ENCODE peak calls at places on chromosomes 4 and X, in eight cellular contexts. F is heart left ventricle, Y is colonic mucosa, J is suprapubic skin, Q is hepatocyte, N is lower lobe of right lung, L is pancreas, S is upper lobe of left lung. E is an unnamed sample. For H3K4me1, the result is how much of the 10 kb centered on the place peaks cover.

GRCh38 chr4:85416094-85416493 is 58.9 kb upstream of the ARHGAP24 start:
- DNase-seq in F (no peak), Y (no peak), J (no peak), Q (no peak), N (no peak), L (no peak), S (no peak), E (no peak)

GRCh38 chrX:112473654-112474053 is 206.1 kb downstream of the LHFPL1 start:
- DNase-seq in F (no peak), Y (no peak), J (no peak), Q (no peak), N (no peak), L (no peak), S (no peak), E (no peak)

GRCh38 chrX:31139966-31140365 is 68.1 kb upstream of the FTHL17 start:
- DNase-seq in F (no peak), Y (no peak), J (no peak), Q (no peak), N (no peak), L (no peak), S (no peak), E (no peak)

GRCh38 chrX:17375631-17376380 is 806 bp downstream of the NHS start:
- DNase-seq in F (peak), Y (no peak), J (no peak), Q (peak), N (no peak), L (peak), S (peak), E (peak)

GRCh38 chr4:1846580-1846979 is 9.4 kb downstream of the LETM1 start:
- DNase-seq in F (no peak), Y (no peak), J (no peak), Q (no peak), N (no peak), L (no peak), S (no peak), E (no peak)

GRCh38 chr4:17781072-17781830 is at the start of gene FAM184B:
- DNase-seq in F (no peak), Y (no peak), J (no peak), Q (peak), N (no peak), L (no peak), S (peak), E (peak)

GRCh38 chrX:69535661-69536060 is 31.5 kb downstream of the NALF2 start:
- DNase-seq in F (no peak), Y (no peak), J (no peak), Q (no peak), N (no peak), L (no peak), S (no peak), E (no peak)

GRCh38 chr4:121900132-121900983 is 30.1 kb upstream of the BBS7 start:
- DNase-seq in F (no peak), Y (peak), J (no peak), Q (peak), N (no peak), L (no peak), S (no peak), E (no peak)

GRCh38 chr4:162010362-162010761 is 153.4 kb downstream of the FSTL5 start:
- DNase-seq in F (no peak), Y (no peak), J (no peak), Q (no peak), N (no peak), L (no peak), S (no peak), E (no peak)

GRCh38 chr4:68864438-68865177 is 48.8 kb downstream of the UGT2B10 start:
- DNase-seq in F (no peak), Y (peak), J (no peak), Q (peak), N (no peak), L (peak), S (no peak), E (no peak)

GRCh38 chr4:81491943-81492342 is 20.2 kb upstream of the RASGEF1B start:
- DNase-seq in F (no peak), Y (no peak), J (no peak), Q (no peak), N (no peak), L (no peak), S (no peak), E (no peak)

GRCh38 chr4:98938386-98938785 is 9.5 kb upstream of the EIF4E start:
- DNase-seq in F (no peak), Y (no peak), J (no peak), Q (peak), N (no peak), L (no peak), S (no peak), E (no peak)

GRCh38 chr4:39037491-39037825 is 5.2 kb upstream of the TMEM156 start:
- DNase-seq in F (no peak), Y (no peak), J (no peak), Q (peak), N (no peak), L (no peak), S (no peak), E (no peak)

GRCh38 chr4:124535004-124535403 is 177.5 kb downstream of the ANKRD50 start:
- DNase-seq in F (no peak), Y (no peak), J (no peak), Q (no peak), N (no peak), L (no peak), S (no peak), E (no peak)

GRCh38 chr4:116180056-116180690 is 905.2 kb downstream of the TRAM1L1 start:
- DNase-seq in F (no peak), Y (no peak), J (no peak), Q (peak), N (no peak), L (no peak), S (no peak), E (no peak)

GRCh38 chrX:5458300-5458699 is 770.4 kb downstream of the NLGN4X start:
- DNase-seq in F (no peak), Y (no peak), J (no peak), Q (peak), N (no peak), L (no peak), S (no peak), E (no peak)

GRCh38 chr4:176191974-176192373 is 3.4 kb downstream of the SPATA4 start:
- DNase-seq in F (no peak), Y (no peak), J (no peak), Q (no peak), N (no peak), L (no peak), S (no peak), E (no peak)

GRCh38 chr4:80266267-80266901 is at the start of gene FGF5:
- DNase-seq in F (peak), Y (no peak), J (peak), Q (peak), N (peak), L (peak), S (peak), E (peak)

GRCh38 chrX:41095174-41095573 is 9.9 kb downstream of the USP9X start:
- DNase-seq in F (no peak), Y (no peak), J (no peak), Q (no peak), N (no peak), L (no peak), S (no peak), E (no peak)
- H3K4me1 ChIP-seq in F (under half), Y (under half), J (under half), Q (under half), N (under half), L (under half), S (under half), E (under half)

DNA sequence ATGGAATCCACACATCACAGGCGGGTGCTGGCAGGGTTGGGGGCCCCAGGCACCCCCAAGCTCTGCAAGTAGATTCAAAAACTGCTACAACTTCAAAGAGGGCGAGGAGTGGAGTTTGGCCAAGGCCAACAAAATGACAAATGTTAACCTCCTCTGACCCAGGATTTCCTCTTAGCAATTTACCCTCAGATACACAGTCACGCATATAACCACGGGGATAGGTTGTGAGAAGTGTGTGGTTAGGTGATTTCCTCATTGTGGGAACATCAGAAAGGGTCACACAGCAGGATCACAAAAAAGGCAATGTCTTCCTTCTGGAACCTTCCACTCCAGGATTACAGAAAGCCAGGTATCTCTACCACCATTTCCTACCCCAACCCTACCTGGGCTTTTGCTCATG is 62.4 kb downstream of the C4orf50 start:
- DNase-seq in F (no peak), Y (no peak), J (no peak), Q (no peak), N (no peak), L (no peak), S (no peak), E (no peak)
- H3K4me1 ChIP-seq in F (under half), Y (under half), J (under half), Q (under half), N (under half), L (under half), S (under half), E (under half)

DNA sequence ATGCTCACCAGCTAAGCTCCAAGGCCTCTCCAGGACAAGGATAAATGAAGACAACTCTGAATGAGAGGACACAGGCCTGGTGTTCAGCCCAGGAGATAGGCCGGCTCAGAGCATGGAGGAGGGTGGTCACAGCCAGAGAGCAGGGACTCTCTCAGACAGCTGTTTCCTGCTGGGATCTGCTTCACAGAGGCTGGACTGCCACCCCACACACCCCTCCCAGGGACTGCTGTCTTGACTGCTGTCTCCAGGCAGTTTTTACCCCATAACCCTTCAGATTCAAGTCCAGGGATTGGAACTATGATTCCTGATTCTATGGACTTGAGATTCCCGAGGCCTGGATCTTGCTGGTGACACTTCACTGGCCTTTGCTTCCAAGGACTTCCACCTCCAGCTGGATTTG is 89.1 kb downstream of the SMIM20 start:
- DNase-seq in F (no peak), Y (no peak), J (no peak), Q (no peak), N (no peak), L (no peak), S (no peak), E (no peak)
- H3K4me1 ChIP-seq in F (under half), Y (under half), J (under half), Q (under half), N (under half), L (under half), S (under half), E (under half)

GRCh38 chrX:88437563-88437962 is 309.5 kb upstream of the CPXCR1 start:
- DNase-seq in F (no peak), Y (no peak), J (no peak), Q (no peak), N (no peak), L (no peak), S (no peak), E (no peak)

GRCh38 chrX:88438209-88438608 is 308.8 kb upstream of the CPXCR1 start:
- DNase-seq in F (no peak), Y (no peak), J (no peak), Q (no peak), N (no peak), L (no peak), S (no peak), E (no peak)

DNA sequence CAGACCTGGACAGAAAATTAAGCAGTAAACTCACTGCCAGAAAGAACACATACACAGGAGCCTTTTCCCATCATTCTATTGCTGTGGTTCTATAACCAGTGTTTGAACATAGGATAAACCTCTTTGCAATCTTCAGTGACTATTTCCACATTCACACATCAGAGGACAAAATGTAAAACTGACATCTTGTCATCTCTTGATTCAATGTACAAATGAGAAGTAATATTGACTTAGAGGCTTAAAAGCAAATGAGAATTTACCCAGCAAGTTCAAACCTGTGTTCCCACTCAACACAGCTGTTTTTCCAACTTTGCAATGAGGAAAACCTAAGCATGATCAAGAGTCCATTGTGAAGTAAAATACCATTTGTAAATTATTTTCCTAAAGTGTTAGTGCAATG is 307.1 kb upstream of the CPXCR1 start:
- DNase-seq in F (no peak), Y (no peak), J (no peak), Q (no peak), N (no peak), L (no peak), S (no peak), E (no peak)
- H3K4me1 ChIP-seq in F (under half), Y (under half), J (under half), Q (under half), N (under half), L (under half), S (under half), E (under half)

DNA sequence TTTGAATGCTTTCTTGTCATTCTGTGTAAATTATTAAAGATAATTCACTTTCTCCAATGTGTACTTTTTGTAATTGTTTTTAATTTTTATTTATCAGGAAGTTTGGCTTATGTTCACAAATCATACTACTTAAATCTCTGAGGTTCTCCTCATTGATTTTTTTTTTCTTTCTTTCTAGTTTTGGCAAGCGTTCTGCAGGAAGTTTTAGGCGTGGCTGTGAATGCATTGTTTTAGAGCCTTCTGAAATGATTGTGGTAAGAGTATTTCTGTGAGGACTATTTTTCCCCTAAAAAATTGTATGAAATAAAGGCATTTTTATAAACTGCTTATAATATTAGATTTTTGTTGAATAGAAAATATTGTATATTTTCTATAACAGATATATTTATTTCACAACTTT is 135.8 kb downstream of the RAPGEF2 start:
- DNase-seq in F (no peak), Y (no peak), J (no peak), Q (no peak), N (no peak), L (no peak), S (no peak), E (no peak)
- H3K4me1 ChIP-seq in F (under half), Y (under half), J (under half), Q (under half), N (under half), L (under half), S (under half), E (under half)

GRCh38 chr4:78706302-78706701 is 69.8 kb upstream of the BMP2K start:
- DNase-seq in F (no peak), Y (no peak), J (no peak), Q (peak), N (no peak), L (no peak), S (no peak), E (no peak)
- H3K4me1 ChIP-seq in F (under half), Y (under half), J (under half), Q (under half), N (under half), L (under half), S (under half), E (under half)

E was measured in kidney.